ENCODE peak calls at places on chromosomes 7 and 10, in six cellular contexts. X is small intestine; Q is CD8-positive, alpha-beta memory T cell; R is H9; U is upper lobe of right lung; N is upper lobe of left lung. H is an unnamed sample. For H3K4me1, the result is how much of the 10 kb centered on the place peaks cover.

GRCh38 chr7:129746857-129747529 is 135.5 kb downstream of the NRF1 start:
- DNase-seq in N (no peak), R (no peak), Q (no peak), U (no peak), X (no peak), H (no peak)

GRCh38 chr7:158142657-158143056 is 445.0 kb downstream of the PTPRN2 start:
- DNase-seq in N (no peak), Q (no peak), X (no peak), U (no peak), R (no peak), H (no peak)

GRCh38 chr7:4633012-4633411 is 49.1 kb upstream of the FOXK1 start:
- DNase-seq in U (no peak), Q (no peak), R (peak), N (no peak), X (no peak), H (no peak)

GRCh38 chr7:66921918-66922486 is 977 bp downstream of the TMEM248 start:
- DNase-seq in R (no peak), N (no peak), X (peak), U (no peak), Q (peak), H (peak)

GRCh38 chr7:33485746-33486491 is 356.6 kb downstream of the BBS9 start:
- DNase-seq in Q (no peak), N (no peak), R (no peak), X (no peak), U (no peak), H (no peak)

GRCh38 chr7:135856356-135857144 is 107.9 kb upstream of the FAM180A start:
- DNase-seq in U (no peak), Q (no peak), N (no peak), X (no peak), R (no peak), H (no peak)

GRCh38 chr10:16141499-16141898 is 281.2 kb upstream of the MINDY3 start:
- DNase-seq in U (no peak), X (no peak), Q (no peak), N (no peak), R (no peak), H (no peak)

GRCh38 chr10:91969297-91969696 is 45.7 kb downstream of the BTAF1 start:
- DNase-seq in Q (no peak), X (no peak), R (no peak), N (no peak), U (no peak), H (no peak)

GRCh38 chr7:27640914-27641570 is 21.6 kb downstream of the HIBADH start:
- DNase-seq in N (no peak), R (no peak), X (peak), Q (no peak), U (no peak), H (no peak)

GRCh38 chr7:69105092-69105491 is 493.2 kb upstream of the AUTS2 start:
- DNase-seq in U (no peak), N (no peak), X (no peak), R (no peak), Q (no peak), H (no peak)

GRCh38 chr10:70320751-70321150 is 36.9 kb upstream of the NPFFR1 start:
- DNase-seq in X (no peak), Q (no peak), U (no peak), R (no peak), N (no peak), H (no peak)

GRCh38 chr10:71802715-71803488 is 29.6 kb upstream of the VSIR start:
- DNase-seq in X (no peak), R (no peak), N (no peak), Q (no peak), U (no peak), H (no peak)

GRCh38 chr7:27774717-27775328 is 34.9 kb downstream of the TAX1BP1 start:
- DNase-seq in U (no peak), Q (no peak), N (no peak), X (peak), R (no peak), H (peak)

GRCh38 chr7:75900617-75901315 is 14.2 kb upstream of the POR start:
- DNase-seq in Q (no peak), N (no peak), U (no peak), X (no peak), R (no peak), H (no peak)

GRCh38 chr7:106344861-106345260 is 60.1 kb upstream of the NAMPT start:
- DNase-seq in Q (no peak), N (no peak), R (no peak), X (no peak), U (no peak), H (no peak)

GRCh38 chr10:100725869-100726426 is 19.4 kb upstream of the PAX2 start:
- DNase-seq in X (no peak), N (no peak), U (peak), Q (no peak), R (no peak), H (no peak)

GRCh38 chr7:45182856-45183710 is 25.5 kb downstream of the RAMP3 start:
- DNase-seq in U (peak), R (peak), N (peak), Q (no peak), X (no peak), H (no peak)

GRCh38 chr7:148501707-148502139 is 88.8 kb upstream of the C7orf33 start:
- DNase-seq in X (peak), Q (no peak), R (peak), N (peak), U (no peak), H (no peak)

GRCh38 chr10:129728246-129728820 is 235.7 kb downstream of the EBF3 start:
- DNase-seq in X (no peak), U (no peak), N (no peak), Q (no peak), R (no peak), H (no peak)

GRCh38 chr10:129727071-129727470 is 237.0 kb downstream of the EBF3 start:
- DNase-seq in X (no peak), Q (no peak), U (no peak), R (no peak), N (no peak), H (no peak)

GRCh38 chr10:129725890-129726631 is 238.0 kb downstream of the EBF3 start:
- DNase-seq in R (no peak), N (no peak), U (no peak), Q (no peak), X (no peak), H (no peak)

GRCh38 chr10:129728905-129729540 is 235.1 kb downstream of the EBF3 start:
- DNase-seq in N (no peak), Q (no peak), R (no peak), X (no peak), U (no peak), H (no peak)

DNA sequence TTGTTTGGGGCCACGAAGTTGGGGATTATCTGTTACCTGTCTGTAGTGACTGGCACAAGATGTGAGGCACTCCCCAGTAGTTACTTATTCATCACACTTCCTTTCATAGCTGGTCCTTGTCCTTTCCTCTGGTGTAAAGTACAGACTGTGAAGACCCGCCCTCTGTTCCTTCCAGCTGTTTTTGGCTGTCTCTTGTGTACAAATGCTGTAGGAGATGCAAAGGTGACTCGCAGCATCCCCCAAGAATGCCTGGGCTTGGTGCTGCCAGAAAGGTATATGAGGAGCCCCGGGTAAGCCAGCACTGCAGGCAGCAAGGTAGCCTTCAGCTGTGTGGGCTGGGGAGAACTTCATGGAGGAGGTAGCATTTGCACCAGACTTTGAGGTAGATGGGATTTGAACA is 236.6 kb downstream of the EBF3 start:
- DNase-seq in U (no peak), X (no peak), N (no peak), R (no peak), Q (no peak), H (no peak)
- H3K4me1 ChIP-seq in U (under half), X (under half), N (under half), R (under half), Q (under half), H (under half)

DNA sequence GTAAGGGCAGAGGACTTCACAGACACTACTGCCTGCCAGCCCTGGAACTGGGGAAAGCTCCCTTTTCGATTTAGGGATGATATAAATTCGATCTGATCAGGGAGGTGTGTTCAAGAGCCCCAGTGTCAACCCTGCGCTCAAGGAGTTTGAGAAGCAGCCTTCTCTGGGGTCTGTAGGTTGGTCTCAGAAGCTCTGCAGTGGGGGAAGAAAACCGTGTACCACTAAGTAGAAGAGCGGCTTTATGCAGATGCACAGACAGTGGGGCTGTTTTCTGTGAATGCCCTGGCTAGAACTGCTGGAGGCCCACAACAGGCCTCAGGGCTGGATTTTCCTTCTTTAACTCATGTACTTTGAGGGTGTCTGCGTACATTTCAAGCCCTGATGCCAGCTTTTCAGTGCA is 6.4 kb upstream of the TBX20 start:
- DNase-seq in N (no peak), X (no peak), U (no peak), R (no peak), Q (no peak), H (no peak)
- H3K4me1 ChIP-seq in N (under half), X (under half), U (under half), R (under half), Q (under half), H (under half)

GRCh38 chr10:61903184-61903990 is 1.9 kb downstream of the ARID5B start:
- DNase-seq in R (peak), X (peak), N (peak), U (peak), Q (peak), H (peak)
- H3K4me1 ChIP-seq in R (under half), X (under half), N (under half), U (under half), Q (under half), H (under half)

DNA sequence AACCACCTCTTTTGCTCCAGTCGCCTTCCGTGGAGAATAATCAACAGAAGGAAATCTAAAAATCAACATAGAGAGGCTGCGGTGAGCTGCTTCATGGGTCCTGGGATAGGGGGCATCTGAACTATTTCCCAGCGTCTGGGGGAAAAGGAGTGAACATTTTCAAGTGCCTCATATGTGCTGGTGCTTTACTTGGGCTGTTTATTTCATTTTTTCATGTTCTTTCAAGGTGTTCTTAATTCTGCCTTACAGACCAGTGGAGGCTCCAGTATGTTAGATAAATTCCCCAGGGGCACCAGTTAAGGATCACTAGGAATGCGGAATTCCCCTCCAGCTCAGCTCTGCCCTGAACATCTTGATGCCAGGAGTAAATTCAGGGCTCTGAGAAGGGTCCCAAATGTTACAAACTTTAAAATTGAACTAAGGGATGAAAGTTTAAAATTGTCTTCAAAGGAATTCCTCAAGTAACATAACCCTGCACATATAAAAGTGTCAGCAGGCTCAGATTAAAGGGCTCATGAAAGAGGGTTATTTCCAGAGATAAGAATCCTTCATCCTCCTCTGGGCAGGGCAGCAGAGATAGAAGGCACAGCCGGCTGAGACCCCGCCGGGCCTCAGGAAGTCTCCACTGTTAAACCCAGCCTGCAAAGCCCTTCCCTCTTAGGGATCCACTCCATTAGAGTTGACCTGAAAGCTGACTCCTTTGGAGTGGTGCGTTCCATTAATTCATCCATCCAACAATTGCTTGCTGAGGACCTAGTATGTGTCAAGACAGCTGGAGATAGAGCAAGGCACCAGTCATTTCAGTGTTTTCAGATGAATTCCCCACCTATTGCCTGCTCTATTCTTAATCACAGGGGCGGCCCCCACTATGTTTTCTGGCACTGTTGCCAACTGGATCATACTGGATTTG is 345.8 kb downstream of the KCNMA1 start:
- DNase-seq in X (no peak), N (no peak), R (no peak), Q (no peak), U (no peak), H (no peak)
- H3K4me1 ChIP-seq in X (under half), N (under half), R (under half), Q (under half), U (under half), H (under half)

H was measured in mucosa of descending colon.